ENCODE peak calls at places on chromosomes 4 and X, in five cellular contexts. B is H9, X is IMR-90, A is trophoblast cell, U is neuronal stem cell. M is an unnamed sample.
A peak's percentile ranks its signal among the peaks of the same experiment; 100 is the strongest.

GRCh38 chrX:130296743-130297142 is 28.0 kb upstream of the ZNF280C start:
- DNase-seq in U (no peak), A (no peak), B (no peak), X (peak; percentile 6), M (no peak)

GRCh38 chr4:100421356-100421978 is 96.4 kb downstream of the EMCN start:
- DNase-seq in A (peak; percentile 27), X (peak; percentile 31), B (no peak), U (peak; percentile 14), M (no peak)

GRCh38 chr4:70239497-70239896 is 2.9 kb upstream of the CSN3 start:
- DNase-seq in B (no peak), A (no peak), X (no peak), U (no peak), M (no peak)

GRCh38 chr4:159097785-159098184 is 5.1 kb upstream of the RAPGEF2 start:
- DNase-seq in B (no peak), U (no peak), A (no peak), X (no peak), M (no peak)

GRCh38 chr4:123841431-123842121 is 445.0 kb downstream of the SPRY1 start:
- DNase-seq in A (no peak), X (no peak), B (no peak), U (no peak), M (no peak)

GRCh38 chrX:78333521-78333920 is 6.1 kb upstream of the CYSLTR1 start:
- DNase-seq in B (no peak), U (no peak), A (no peak), X (no peak), M (no peak)

GRCh38 chr4:143140696-143141095 is 44.0 kb upstream of the USP38 start:
- DNase-seq in B (peak; percentile 33), U (no peak), A (no peak), X (no peak), M (no peak)

GRCh38 chrX:3393168-3393567 is 46.7 kb upstream of the MXRA5 start:
- DNase-seq in A (no peak), U (no peak), B (no peak), X (no peak), M (no peak)

GRCh38 chrX:44260609-44261008 is 82.9 kb downstream of the EFHC2 start:
- DNase-seq in X (no peak), U (no peak), A (no peak), B (no peak), M (no peak)

GRCh38 chr4:182238355-182238931 is 4.8 kb upstream of the TENM3 start:
- DNase-seq in U (no peak), A (peak; percentile 92), B (no peak), X (peak; percentile 48), M (peak; percentile 33)

GRCh38 chr4:74623041-74623440 is 171.3 kb downstream of the BTC start:
- DNase-seq in A (peak; percentile 73), U (peak; percentile 8), X (peak; percentile 24), B (no peak), M (no peak)

GRCh38 chr4:150593996-150594395 is 12.0 kb downstream of the MAB21L2 start:
- DNase-seq in U (no peak), A (peak; percentile 16), X (peak; percentile 36), B (no peak), M (no peak)

DNA sequence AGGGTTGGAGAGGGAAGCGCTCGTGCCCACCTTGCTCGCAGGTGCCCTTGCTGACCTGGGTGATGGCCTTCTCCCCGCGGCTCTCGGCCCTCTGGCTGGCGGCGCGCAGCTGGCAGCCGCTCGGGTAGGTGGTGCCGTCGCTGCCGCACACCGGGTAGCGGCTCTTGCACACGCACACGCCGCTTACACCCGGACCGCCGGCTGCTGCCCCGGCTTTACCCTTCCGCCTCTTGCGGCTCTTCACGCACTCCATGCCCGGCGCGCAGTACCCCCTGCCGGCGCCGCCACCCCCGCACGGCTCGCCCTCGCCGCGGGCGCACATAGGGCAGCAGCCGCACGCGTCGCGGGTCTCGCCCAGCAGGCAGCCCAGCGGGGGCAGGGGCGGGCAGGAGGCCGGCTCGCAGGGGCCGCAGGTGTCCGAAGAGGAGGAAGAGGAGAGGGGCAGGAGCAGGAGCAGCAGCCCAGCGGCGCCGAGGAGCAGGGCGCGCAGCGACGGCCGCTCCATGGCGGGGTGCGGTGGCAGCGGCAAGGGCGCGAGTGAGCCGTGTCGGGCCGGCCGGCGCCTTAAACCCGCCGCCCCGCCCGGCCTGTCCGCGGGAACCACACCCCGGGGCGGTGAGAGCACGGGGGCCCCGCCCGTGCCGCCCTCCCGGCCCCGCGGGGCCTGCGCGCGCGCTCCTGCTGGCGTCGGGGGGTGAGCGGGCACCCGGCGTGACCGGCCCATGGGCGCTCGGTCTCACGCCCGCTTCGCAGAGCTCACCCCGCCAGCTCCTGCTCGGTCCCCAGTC is at the start of gene IGFBP7:
- DNase-seq in B (no peak), U (no peak), X (no peak), A (peak; percentile 31), M (no peak)
- H3K14ac ChIP-seq in B (peak within 1 kb of the TSS; percentile 50), U (peak within 1 kb of the TSS; percentile 85), X (peak within 1 kb of the TSS; percentile 97), A (peak within 1 kb of the TSS; percentile 84), M (no peak within 1 kb of the TSS)

GRCh38 chr4:10116625-10117423 is at the start of gene WDR1:
- DNase-seq in A (peak; percentile 97), X (peak; percentile 94), U (peak; percentile 93), B (peak; percentile 95), M (peak; percentile 88)
- H3K14ac ChIP-seq in A (peak within 1 kb of the TSS; percentile 74), X (peak within 1 kb of the TSS; percentile 98), U (peak within 1 kb of the TSS; percentile 14), B (peak within 1 kb of the TSS; percentile 92), M (no peak within 1 kb of the TSS)

GRCh38 chr4:186725422-186726149 is 1.9 kb upstream of the FAT1 start:
- DNase-seq in X (peak; percentile 88), A (peak; percentile 82), B (peak; percentile 70), U (peak; percentile 63), M (peak; percentile 78)

GRCh38 chr4:186724861-186725419 is 1.3 kb upstream of the FAT1 start:
- DNase-seq in A (peak; percentile 41), B (no peak), X (peak; percentile 40), U (no peak), M (no peak)

GRCh38 chr4:186724048-186724860 is 598 bp upstream of the FAT1 start:
- DNase-seq in X (peak; percentile 49), U (peak; percentile 57), A (peak; percentile 79), B (peak; percentile 83), M (no peak)

GRCh38 chr4:186722856-186723206 is 825 bp downstream of the FAT1 start:
- DNase-seq in U (no peak), X (no peak), A (no peak), B (no peak), M (no peak)

DNA sequence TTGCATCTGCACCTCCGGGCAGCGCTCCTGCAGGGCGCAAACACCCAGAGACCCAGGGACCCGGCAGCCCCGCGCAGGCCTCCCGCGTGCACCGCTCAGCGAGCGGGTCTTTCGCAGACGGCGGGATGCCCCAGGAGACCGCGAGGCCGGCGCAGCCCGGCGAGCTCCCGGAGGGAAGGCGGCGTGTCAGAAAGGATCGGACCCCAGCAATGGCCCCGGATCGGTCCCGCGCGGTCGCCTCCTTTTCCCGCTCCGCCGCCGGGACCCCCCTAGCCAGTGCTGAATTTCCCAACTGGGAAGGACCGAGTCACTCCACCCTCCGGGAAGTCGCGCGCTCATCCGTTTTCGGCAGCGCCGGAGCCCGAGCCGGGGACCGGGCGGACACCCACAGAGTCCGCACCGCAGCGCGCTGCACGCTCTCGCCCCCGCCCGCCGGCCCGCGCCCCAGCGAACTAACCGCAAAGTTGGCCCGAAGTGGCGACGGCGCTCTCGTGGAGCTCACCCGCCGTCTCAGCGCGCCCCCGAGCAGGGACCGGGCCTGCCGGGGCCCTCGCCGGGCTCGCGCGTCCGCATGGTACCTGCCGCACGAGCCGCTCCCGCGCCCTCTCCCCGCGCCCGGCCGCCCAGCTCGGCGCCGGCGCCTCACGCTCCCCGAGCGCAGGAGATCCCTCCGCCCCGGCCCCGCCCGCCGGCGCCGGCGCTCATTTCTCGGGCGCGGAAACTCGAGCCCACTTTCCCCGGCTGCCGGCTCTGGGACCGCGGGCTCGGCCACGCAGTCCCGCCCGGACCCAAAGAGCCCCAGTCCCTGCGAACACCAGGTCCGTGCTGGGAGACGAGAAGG is at the start of gene FAT1:
- DNase-seq in A (peak; percentile 83), B (peak; percentile 56), X (peak; percentile 71), U (peak; percentile 84), M (peak; percentile 77)
- H3K14ac ChIP-seq in A (peak within 1 kb of the TSS; percentile 99), B (peak within 1 kb of the TSS; percentile 92), X (peak within 1 kb of the TSS; percentile 91), U (peak within 1 kb of the TSS; percentile 72), M (no peak within 1 kb of the TSS)

GRCh38 chr4:147683717-147684700 is at the start of gene PRMT9:
- DNase-seq in X (peak; percentile 97), U (peak; percentile 67), A (peak; percentile 97), B (peak; percentile 88), M (peak; percentile 49)
- H3K14ac ChIP-seq in X (peak within 1 kb of the TSS; percentile 99), U (peak within 1 kb of the TSS; percentile 27), A (peak within 1 kb of the TSS; percentile 89), B (peak within 1 kb of the TSS; percentile 89), M (peak within 1 kb of the TSS; percentile 33)

GRCh38 chr4:6782846-6783110 is 251 bp downstream of the KIAA0232 start:
- DNase-seq in U (no peak), A (peak; percentile 44), B (no peak), X (no peak), M (no peak)

GRCh38 chr4:6782147-6782845 is at the start of gene KIAA0232:
- DNase-seq in U (peak; percentile 93), A (peak; percentile 93), X (peak; percentile 93), B (peak; percentile 88), M (peak; percentile 91)

GRCh38 chr4:6781561-6781960 is 966 bp upstream of the KIAA0232 start:
- DNase-seq in X (no peak), B (no peak), U (no peak), A (no peak), M (no peak)

GRCh38 chr4:6785572-6785925 is 3.0 kb downstream of the KIAA0232 start:
- DNase-seq in B (no peak), U (no peak), A (no peak), X (no peak), M (no peak)

DNA sequence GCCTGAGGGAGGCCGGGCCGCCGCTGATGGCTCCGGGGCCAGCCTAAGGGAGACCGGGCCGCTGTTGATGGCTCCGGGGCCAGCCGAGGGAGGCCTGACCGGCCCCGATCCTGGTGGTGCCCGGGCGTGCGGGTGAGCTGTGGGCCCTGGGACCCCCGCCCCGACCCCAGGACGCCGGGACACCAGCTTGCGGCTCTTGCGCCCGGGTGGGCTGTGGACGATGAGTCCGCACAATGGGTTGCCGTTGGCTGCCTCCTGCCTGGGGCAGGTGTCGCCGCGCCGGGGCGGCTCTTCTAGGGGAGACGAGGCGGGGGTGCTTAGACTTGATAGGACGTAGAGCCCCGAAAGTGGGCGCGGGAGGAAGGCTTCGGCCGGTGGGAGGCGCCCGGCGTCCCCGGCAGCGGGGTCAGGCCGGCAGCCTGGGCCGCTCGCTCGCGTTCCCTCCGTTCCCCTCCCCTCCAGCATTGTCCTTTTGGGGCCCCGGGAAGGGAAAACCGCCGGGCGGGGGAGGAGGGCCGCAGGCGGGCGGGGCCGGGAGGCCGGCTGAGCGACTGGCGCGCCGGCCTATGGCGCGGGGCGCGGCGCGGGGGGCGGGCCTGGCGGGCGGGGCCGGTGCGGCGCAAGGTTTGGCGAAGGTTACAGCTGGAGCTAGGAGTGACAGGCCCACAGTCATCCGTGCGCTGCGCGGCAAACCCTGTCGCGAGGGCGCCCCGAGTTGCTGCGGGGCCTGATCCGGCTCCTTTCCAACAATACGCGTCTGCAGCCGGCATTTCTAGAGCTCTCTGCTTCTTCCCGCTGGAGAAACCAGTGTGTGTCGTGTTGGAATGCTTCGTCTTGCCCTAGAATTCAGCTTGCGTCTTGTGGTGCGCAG is 819 bp downstream of the KIAA0232 start:
- DNase-seq in B (peak; percentile 86), A (peak; percentile 94), U (peak; percentile 93), X (peak; percentile 79), M (peak; percentile 90)
- H3K14ac ChIP-seq in B (peak overlapping the region; percentile 11), A (peak overlapping the region; percentile 91), U (no peak overlapping the region), X (peak overlapping the region; percentile 53), M (peak overlapping the region; percentile 5)

M was measured in H1.